ENCODE peak calls at places on chromosomes 16 and 17, in four cellular contexts. One of them, this sample, is unnamed. For H3K27me3, the result is how much of the 10 kb centered on the place peaks cover.

GRCh38 chr17:29615048-29615385 is 7.7 kb downstream of the CORO6 start:
- DNase-seq in ascending aorta: peak
- DNase-seq in CD4-positive, alpha-beta memory T cell: peak
- DNase-seq in thoracic aorta: no peak
- DNase-seq in this sample: no peak

GRCh38 chr16:12113581-12114375 is 137.2 kb downstream of the SNX29 start:
- DNase-seq in ascending aorta: no peak
- DNase-seq in CD4-positive, alpha-beta memory T cell: no peak
- DNase-seq in thoracic aorta: no peak
- DNase-seq in this sample: no peak

GRCh38 chr16:88005148-88005547 is 53.9 kb downstream of the BANP start:
- DNase-seq in ascending aorta: no peak
- DNase-seq in CD4-positive, alpha-beta memory T cell: no peak
- DNase-seq in thoracic aorta: no peak
- DNase-seq in this sample: no peak

GRCh38 chr17:50026901-50027638 is 28.8 kb upstream of the ITGA3 start:
- DNase-seq in ascending aorta: peak
- DNase-seq in CD4-positive, alpha-beta memory T cell: peak
- DNase-seq in thoracic aorta: no peak
- DNase-seq in this sample: peak

GRCh38 chr17:33469911-33470310 is 176.8 kb upstream of the ASIC2 start:
- DNase-seq in ascending aorta: no peak
- DNase-seq in CD4-positive, alpha-beta memory T cell: no peak
- DNase-seq in thoracic aorta: no peak
- DNase-seq in this sample: no peak

GRCh38 chr17:57255182-57255775 is 1.0 kb upstream of the MSI2 start:
- DNase-seq in ascending aorta: peak
- DNase-seq in CD4-positive, alpha-beta memory T cell: no peak
- DNase-seq in thoracic aorta: no peak
- DNase-seq in this sample: no peak

GRCh38 chr17:72126575-72127486 is 6.0 kb downstream of the SOX9 start:
- DNase-seq in ascending aorta: no peak
- DNase-seq in CD4-positive, alpha-beta memory T cell: no peak
- DNase-seq in thoracic aorta: no peak
- DNase-seq in this sample: no peak

GRCh38 chr17:49913226-49914095 is 55.5 kb upstream of the DLX4 start:
- DNase-seq in ascending aorta: no peak
- DNase-seq in CD4-positive, alpha-beta memory T cell: no peak
- DNase-seq in thoracic aorta: no peak
- DNase-seq in this sample: no peak

GRCh38 chr16:57755726-57756423 is 20.3 kb downstream of the KATNB1 start:
- DNase-seq in ascending aorta: no peak
- DNase-seq in CD4-positive, alpha-beta memory T cell: no peak
- DNase-seq in thoracic aorta: no peak
- DNase-seq in this sample: no peak

DNA sequence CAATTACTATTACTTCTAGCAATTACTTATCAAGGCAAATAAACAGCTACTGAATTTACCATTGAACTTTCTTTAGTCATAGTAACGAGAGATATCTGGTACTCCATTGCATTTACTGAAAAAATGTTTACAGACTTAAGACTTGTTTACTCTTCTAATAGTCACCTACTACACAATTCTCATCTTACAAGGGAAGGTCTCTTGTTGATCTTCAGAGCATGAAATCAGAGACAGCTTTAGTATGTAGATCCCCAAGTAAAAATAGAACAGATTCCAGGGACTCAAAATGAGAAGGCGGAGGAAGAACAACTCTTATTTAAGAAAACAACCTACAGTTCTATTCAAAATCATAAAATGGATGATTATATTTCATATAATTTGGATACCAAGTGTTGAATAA is 20.9 kb downstream of the UBE2G1 start:
- DNase-seq in ascending aorta: no peak
- DNase-seq in CD4-positive, alpha-beta memory T cell: no peak
- DNase-seq in thoracic aorta: no peak
- DNase-seq in this sample: no peak
- H3K4me3 ChIP-seq in ascending aorta: no peak
- H3K4me3 ChIP-seq in CD4-positive, alpha-beta memory T cell: no peak
- H3K4me3 ChIP-seq in thoracic aorta: no peak
- H3K4me3 ChIP-seq in this sample: no peak

DNA sequence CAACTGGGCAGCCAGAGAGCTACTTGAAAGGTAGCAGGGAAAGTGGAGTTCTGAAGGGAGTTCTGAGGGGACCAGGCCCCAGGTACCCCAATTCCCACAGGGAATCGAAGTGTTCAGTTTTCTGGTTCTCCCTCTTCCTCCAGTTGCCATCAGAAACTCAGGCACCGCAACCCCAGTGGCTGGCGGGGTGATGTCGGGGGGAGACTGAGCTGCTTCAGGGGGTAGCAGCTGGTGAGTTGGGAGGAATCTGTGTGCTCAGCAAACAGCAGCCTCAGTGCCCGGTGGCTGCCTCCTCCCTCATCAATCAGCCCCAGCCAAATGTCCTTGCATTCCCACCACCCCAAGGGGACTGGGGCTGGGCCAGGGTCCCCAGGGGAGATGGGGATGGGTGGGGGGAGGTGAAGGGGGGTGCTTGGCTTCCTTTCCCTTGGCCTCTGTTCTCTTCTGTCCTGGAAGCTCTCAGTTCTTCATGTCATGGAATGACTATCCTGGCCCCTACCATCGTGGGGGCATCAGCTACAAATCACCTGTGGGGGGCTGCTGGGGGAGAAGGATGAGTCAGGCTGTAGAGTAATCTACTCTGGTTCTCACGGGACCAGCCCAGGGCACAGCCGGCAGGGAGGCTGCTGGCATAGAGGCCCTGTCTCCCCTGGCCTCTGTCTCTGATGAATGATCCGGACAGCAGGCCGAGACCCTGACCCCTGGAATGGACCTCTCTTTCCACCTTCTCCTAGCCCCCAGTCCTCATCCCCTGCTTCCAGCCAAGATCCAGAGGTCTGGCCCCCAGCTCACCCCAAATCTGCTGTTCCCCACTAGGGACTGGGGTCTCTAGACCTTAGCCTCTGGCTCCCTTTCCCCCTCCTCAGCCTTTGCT is 2.6 kb upstream of the DNAH2 start:
- DNase-seq in ascending aorta: no peak
- DNase-seq in CD4-positive, alpha-beta memory T cell: no peak
- DNase-seq in thoracic aorta: no peak
- DNase-seq in this sample: no peak
- H3K27me3 ChIP-seq in ascending aorta: under half
- H3K27me3 ChIP-seq in CD4-positive, alpha-beta memory T cell: under half
- H3K27me3 ChIP-seq in thoracic aorta: under half
- H3K27me3 ChIP-seq in this sample: under half

GRCh38 chr17:32446949-32447348 is 2.6 kb downstream of the PSMD11 start:
- DNase-seq in ascending aorta: no peak
- DNase-seq in CD4-positive, alpha-beta memory T cell: no peak
- DNase-seq in thoracic aorta: no peak
- DNase-seq in this sample: no peak

GRCh38 chr17:32445497-32445896 is 1.2 kb downstream of the PSMD11 start:
- DNase-seq in ascending aorta: no peak
- DNase-seq in CD4-positive, alpha-beta memory T cell: no peak
- DNase-seq in thoracic aorta: no peak
- DNase-seq in this sample: no peak

GRCh38 chr17:32444301-32445074 is at the start of gene PSMD11:
- DNase-seq in ascending aorta: peak
- DNase-seq in CD4-positive, alpha-beta memory T cell: peak
- DNase-seq in thoracic aorta: peak
- DNase-seq in this sample: peak

GRCh38 chr17:32445075-32445427 is 741 bp downstream of the PSMD11 start:
- DNase-seq in ascending aorta: no peak
- DNase-seq in CD4-positive, alpha-beta memory T cell: no peak
- DNase-seq in thoracic aorta: peak
- DNase-seq in this sample: no peak

GRCh38 chr17:32445976-32446375 is 1.7 kb downstream of the PSMD11 start:
- DNase-seq in ascending aorta: no peak
- DNase-seq in CD4-positive, alpha-beta memory T cell: no peak
- DNase-seq in thoracic aorta: no peak
- DNase-seq in this sample: no peak
- H3K27ac ChIP-seq in ascending aorta: no peak
- H3K27ac ChIP-seq in CD4-positive, alpha-beta memory T cell: peak
- H3K27ac ChIP-seq in thoracic aorta: no peak
- H3K27ac ChIP-seq in this sample: no peak

DNA sequence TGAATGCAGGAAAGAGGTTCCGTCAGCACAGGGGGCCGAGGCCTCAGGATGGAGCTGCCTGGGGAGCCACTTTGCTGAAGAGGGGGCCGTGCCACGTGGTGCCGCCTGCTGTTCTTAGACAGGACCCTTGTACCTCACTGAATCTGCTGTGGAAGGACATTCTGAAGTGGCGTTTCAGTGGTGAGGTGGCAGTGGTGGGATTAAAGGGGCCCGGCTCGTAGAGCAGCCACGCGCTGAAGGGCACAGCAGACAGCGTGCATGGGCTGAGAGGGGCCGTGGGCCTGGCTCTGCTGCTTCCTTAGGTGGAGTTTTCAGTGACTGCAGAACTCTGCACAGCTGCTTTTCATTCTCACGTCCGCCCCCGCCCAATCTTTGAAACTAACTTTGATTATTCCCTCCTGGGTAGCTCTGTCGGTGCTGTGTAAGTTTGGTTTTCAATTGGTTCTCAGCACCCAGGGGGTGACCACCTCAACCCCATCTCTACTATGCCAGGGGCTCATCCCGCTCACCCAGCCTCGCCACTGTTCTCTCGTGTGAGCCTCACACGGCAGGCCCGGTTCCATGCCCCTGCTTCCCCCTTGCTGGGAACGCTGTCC is 70.3 kb downstream of the SEC14L1 start:
- DNase-seq in ascending aorta: no peak
- DNase-seq in CD4-positive, alpha-beta memory T cell: no peak
- DNase-seq in thoracic aorta: no peak
- DNase-seq in this sample: no peak
- H3K4me3 ChIP-seq in ascending aorta: no peak
- H3K4me3 ChIP-seq in CD4-positive, alpha-beta memory T cell: no peak
- H3K4me3 ChIP-seq in thoracic aorta: no peak
- H3K4me3 ChIP-seq in this sample: no peak